ENCODE peak calls at places on chromosomes 11 and 22, in ten cellular contexts. Z, U, Y, G, V, R, C, I, W and O are unnamed samples.
A peak's percentile ranks its signal among the peaks of the same experiment; 100 is the strongest.

GRCh38 chr11:1880746-1881441 is 10.8 kb downstream of the PRR33 start:
- DNase-seq in R (peak; percentile 14), W (peak; percentile 19), V (no peak), G (no peak), C (no peak), Y (no peak), U (no peak), Z (no peak), I (no peak), O (no peak)

GRCh38 chr22:47697861-47698260 is 935.4 kb downstream of the TBC1D22A start:
- DNase-seq in U (no peak), G (no peak), C (no peak), I (no peak), Y (no peak), V (no peak), Z (no peak), R (no peak), W (no peak), O (no peak)

GRCh38 chr22:46539169-46539568 is 1.7 kb upstream of the CELSR1 start:
- DNase-seq in R (no peak), Z (no peak), G (no peak), C (no peak), W (no peak), V (no peak), Y (no peak), U (no peak), I (no peak), O (no peak)

GRCh38 chr11:5300246-5300645 is 1.5 kb downstream of the OR51B4 start:
- DNase-seq in I (no peak), R (no peak), V (no peak), C (no peak), G (no peak), U (no peak), W (no peak), Z (peak; percentile 3), Y (no peak), O (no peak)

GRCh38 chr11:118353084-118353710 is 6.2 kb upstream of the UBE4A start:
- DNase-seq in Y (no peak), R (no peak), U (no peak), Z (peak; percentile 43), W (no peak), C (no peak), G (peak; percentile 38), V (no peak), I (no peak), O (no peak)

GRCh38 chr11:3905080-3905953 is 49.9 kb downstream of the STIM1 start:
- DNase-seq in V (peak; percentile 15), Z (peak; percentile 96), U (peak; percentile 34), G (peak; percentile 76), W (no peak), C (peak; percentile 23), R (no peak), I (peak; percentile 62), Y (peak; percentile 45), O (no peak)

GRCh38 chr11:121681536-121681935 is 228.8 kb upstream of the SORL1-AS1 start:
- DNase-seq in V (no peak), I (no peak), U (no peak), Y (no peak), R (no peak), C (no peak), G (no peak), Z (no peak), W (no peak), O (no peak)

GRCh38 chr11:71311928-71312510 is 59.6 kb upstream of the SHANK2 start:
- DNase-seq in U (peak; percentile 18), V (no peak), R (no peak), Z (no peak), W (no peak), G (no peak), I (no peak), C (no peak), Y (peak; percentile 24), O (no peak)

GRCh38 chr22:17371446-17371845 is 2.2 kb downstream of the CECR2 start:
- DNase-seq in G (no peak), W (no peak), V (no peak), I (no peak), U (no peak), Z (no peak), R (no peak), C (no peak), Y (no peak), O (no peak)

GRCh38 chr11:76798202-76798581 is 15.0 kb downstream of the TSKU start:
- DNase-seq in Z (no peak), U (no peak), V (no peak), C (no peak), I (no peak), R (no peak), G (no peak), Y (no peak), W (no peak), O (no peak)

GRCh38 chr11:76797341-76798201 is 14.4 kb downstream of the TSKU start:
- DNase-seq in W (no peak), U (no peak), R (no peak), Z (no peak), Y (no peak), I (no peak), C (no peak), G (no peak), V (no peak), O (no peak)

GRCh38 chr11:76799061-76799804 is 16.1 kb downstream of the TSKU start:
- DNase-seq in Z (peak; percentile 90), U (peak; percentile 86), G (peak; percentile 81), W (peak; percentile 91), R (peak; percentile 86), V (peak; percentile 48), C (peak; percentile 59), Y (peak; percentile 88), I (peak; percentile 83), O (peak; percentile 76)

GRCh38 chr11:76800466-76801200 is 17.5 kb downstream of the TSKU start:
- DNase-seq in C (no peak), Z (no peak), R (no peak), I (no peak), G (no peak), U (no peak), W (no peak), V (no peak), Y (no peak), O (no peak)

DNA sequence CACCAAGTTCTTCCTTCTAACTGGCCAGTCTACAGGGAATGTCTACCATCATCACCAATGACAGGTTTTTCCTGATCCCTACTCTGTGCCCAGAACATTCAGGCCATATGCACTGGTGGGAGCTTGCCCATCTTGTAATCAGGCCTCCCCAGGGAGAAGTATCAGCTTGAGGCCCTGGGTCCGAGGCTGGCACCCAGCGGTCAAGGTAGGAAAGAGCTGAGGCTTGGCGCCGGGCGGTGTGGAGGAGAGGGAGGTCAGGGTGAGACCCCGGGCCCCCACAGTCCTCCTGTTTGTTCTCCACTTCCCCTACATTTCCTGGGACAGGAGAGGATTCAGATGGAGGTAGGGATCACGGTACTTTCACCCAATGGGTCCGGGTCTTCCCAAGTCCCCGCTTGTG is 15.5 kb downstream of the TSKU start:
- DNase-seq in R (no peak), U (no peak), Z (no peak), V (no peak), W (no peak), G (no peak), Y (no peak), I (no peak), C (no peak), O (no peak)
- H3K4me3 ChIP-seq in R (peak overlapping the region; percentile 22), U (no peak overlapping the region), Z (no peak overlapping the region), V (no peak overlapping the region), W (peak overlapping the region; percentile 59), G (no peak overlapping the region), Y (no peak overlapping the region), I (peak overlapping the region; percentile 11), C (peak overlapping the region; percentile 51), O (no peak overlapping the region)

GRCh38 chr11:94218372-94218771 is 86.0 kb upstream of the IZUMO1R start:
- DNase-seq in Y (no peak), U (no peak), Z (peak; percentile 14), V (no peak), C (no peak), W (no peak), I (no peak), G (no peak), R (no peak), O (no peak)
- H3K9me3 ChIP-seq in Y (peaks cover 10% of the 10 kb centered on the region), U (peaks cover 22% of the 10 kb centered on the region), Z (no peaks in the 10 kb centered on the region), V (peaks cover 13% of the 10 kb centered on the region), C (peaks cover 18% of the 10 kb centered on the region), W (peaks cover 44% of the 10 kb centered on the region), I (no peaks in the 10 kb centered on the region), G (no peaks in the 10 kb centered on the region), R (no peaks in the 10 kb centered on the region), O (no peaks in the 10 kb centered on the region)

GRCh38 chr11:83159901-83160865 is 3.3 kb downstream of the PCF11 start:
- DNase-seq in Y (peak; percentile 32), W (no peak), C (no peak), I (no peak), G (peak; percentile 46), V (no peak), R (no peak), U (peak; percentile 53), Z (peak; percentile 55), O (no peak)
- H3K4me3 ChIP-seq in Y (peak overlapping the region; percentile 91), W (peak overlapping the region; percentile 91), C (peak overlapping the region; percentile 100), I (peak overlapping the region; percentile 97), G (peak overlapping the region; percentile 97), V (peak overlapping the region; percentile 93), R (peak overlapping the region; percentile 98), U (peak overlapping the region; percentile 82), Z (peak overlapping the region; percentile 68), O (peak overlapping the region; percentile 97)

GRCh38 chr22:49550766-49551362 is 276.8 kb downstream of the BRD1 start:
- DNase-seq in C (no peak), G (no peak), V (no peak), W (no peak), Y (no peak), I (no peak), U (no peak), Z (no peak), R (no peak), O (no peak)

GRCh38 chr22:49551446-49551845 is 276.2 kb downstream of the BRD1 start:
- DNase-seq in U (no peak), G (no peak), W (no peak), Z (no peak), I (no peak), C (no peak), R (no peak), Y (no peak), V (no peak), O (no peak)

GRCh38 chr22:49549256-49549655 is 278.4 kb downstream of the BRD1 start:
- DNase-seq in W (no peak), Y (no peak), C (no peak), U (no peak), Z (no peak), G (no peak), I (no peak), V (no peak), R (no peak), O (no peak)

GRCh38 chr22:49548356-49549202 is 279.1 kb downstream of the BRD1 start:
- DNase-seq in V (no peak), W (no peak), C (no peak), G (no peak), R (no peak), Z (no peak), I (no peak), U (no peak), Y (no peak), O (no peak)

DNA sequence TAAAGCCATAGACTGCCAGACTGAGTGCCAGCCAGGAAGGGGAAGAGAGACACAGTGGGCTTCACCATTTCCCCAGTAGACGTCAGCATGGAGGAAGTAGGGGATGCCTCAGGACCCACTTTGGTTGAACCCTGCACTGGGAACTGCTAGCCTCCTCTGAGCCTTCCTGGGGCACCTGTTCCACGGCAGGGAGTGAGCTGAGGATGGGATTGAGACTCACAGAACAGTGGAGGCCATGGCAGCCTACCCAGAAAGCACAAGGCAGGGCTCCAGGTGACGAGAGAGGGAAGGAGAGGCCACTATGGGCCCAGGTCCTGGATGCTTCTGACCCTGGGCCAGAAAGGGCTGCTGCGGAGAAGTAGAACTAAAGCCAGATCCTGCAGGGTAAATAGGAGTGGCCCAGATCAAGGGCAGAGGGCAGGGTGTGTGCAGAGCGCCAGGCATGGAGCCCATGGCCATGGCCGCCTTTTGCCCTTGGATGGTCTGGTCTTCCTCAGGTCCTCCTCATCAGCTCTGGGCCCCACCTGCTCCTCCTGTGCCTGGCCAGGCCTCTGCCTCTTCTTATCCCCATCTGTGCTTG is 277.7 kb downstream of the BRD1 start:
- DNase-seq in V (no peak), Y (no peak), C (no peak), I (no peak), R (no peak), Z (no peak), W (no peak), U (no peak), G (no peak), O (no peak)
- H3K9me3 ChIP-seq in V (no peaks in the 10 kb centered on the region), Y (no peaks in the 10 kb centered on the region), C (no peaks in the 10 kb centered on the region), I (no peaks in the 10 kb centered on the region), R (no peaks in the 10 kb centered on the region), Z (no peaks in the 10 kb centered on the region), W (peaks cover 23% of the 10 kb centered on the region), U (peaks cover 35% of the 10 kb centered on the region), G (no peaks in the 10 kb centered on the region), O (no peaks in the 10 kb centered on the region)